ENCODE peak calls at places on chromosomes 6 and 20, in five cellular contexts. Z, U, M, A and O are unnamed samples.

GRCh38 chr6:39221746-39222641 is 7.3 kb downstream of the KCNK5 start:
- DNase-seq in Z (no peak), U (no peak), M (no peak), A (no peak), O (no peak)

GRCh38 chr6:29943053-29943966 is 978 bp downstream of the HLA-A start:
- DNase-seq in Z (no peak), U (peak), M (no peak), A (no peak), O (no peak)

GRCh38 chr6:141153563-141153962 is 979.2 kb upstream of the GJE1 start:
- DNase-seq in Z (peak), U (no peak), M (no peak), A (no peak), O (no peak)

GRCh38 chr6:81750660-81751387 is 1.7 kb downstream of the TENT5A start:
- DNase-seq in Z (no peak), U (no peak), M (no peak), A (peak), O (no peak)

GRCh38 chr6:89187504-89187903 is 29.7 kb downstream of the GABRR1 start:
- DNase-seq in Z (no peak), U (no peak), M (no peak), A (no peak), O (no peak)

GRCh38 chr6:139540276-139540675 is 165.8 kb upstream of the CITED2 start:
- DNase-seq in Z (peak), U (no peak), M (no peak), A (peak), O (peak)

GRCh38 chr20:16476032-16476431 is 97.2 kb downstream of the KIF16B start:
- DNase-seq in Z (no peak), U (no peak), M (peak), A (peak), O (no peak)

GRCh38 chr6:160519603-160520042 is 144.5 kb downstream of the LPA start:
- DNase-seq in Z (no peak), U (no peak), M (no peak), A (no peak), O (no peak)

GRCh38 chr20:61404311-61404710 is 152.2 kb downstream of the CDH4 start:
- DNase-seq in Z (no peak), U (no peak), M (no peak), A (no peak), O (no peak)

GRCh38 chr6:118963003-118963402 is 28.0 kb upstream of the MCM9 start:
- DNase-seq in Z (no peak), U (no peak), M (no peak), A (peak), O (no peak)

GRCh38 chr6:170190046-170190445 is 100.8 kb downstream of the DLL1 start:
- DNase-seq in Z (no peak), U (no peak), M (no peak), A (no peak), O (no peak)

GRCh38 chr6:31922942-31923341 is 4.6 kb upstream of the C2 start:
- DNase-seq in Z (peak), U (no peak), M (no peak), A (no peak), O (no peak)

GRCh38 chr20:43023836-43024235 is 165.9 kb downstream of the PTPRT start:
- DNase-seq in Z (no peak), U (no peak), M (no peak), A (no peak), O (no peak)

GRCh38 chr6:85078071-85078470 is 313.7 kb upstream of the TBX18 start:
- DNase-seq in Z (no peak), U (no peak), M (peak), A (peak), O (peak)

GRCh38 chr6:7542065-7542877 is 800 bp downstream of the DSP start:
- DNase-seq in Z (no peak), U (no peak), M (no peak), A (no peak), O (no peak)

GRCh38 chr20:36030143-36030542 is 61.8 kb downstream of the CNBD2 start:
- DNase-seq in Z (no peak), U (peak), M (no peak), A (peak), O (no peak)

GRCh38 chr6:123771126-123771525 is 32.5 kb upstream of the NKAIN2 start:
- DNase-seq in Z (no peak), U (no peak), M (no peak), A (no peak), O (no peak)

GRCh38 chr20:33305591-33306057 is 22.6 kb downstream of the BPIFB1 start:
- DNase-seq in Z (no peak), U (no peak), M (no peak), A (no peak), O (no peak)

GRCh38 chr20:50980071-50980681 is 21.6 kb downstream of the MOCS3 start:
- DNase-seq in Z (no peak), U (no peak), M (peak), A (peak), O (peak)

GRCh38 chr6:152296648-152297376 is 340.4 kb downstream of the SYNE1 start:
- DNase-seq in Z (no peak), U (no peak), M (no peak), A (peak), O (no peak)

GRCh38 chr20:32034581-32035397 is 17.3 kb upstream of the HCK start:
- DNase-seq in Z (no peak), U (no peak), M (no peak), A (no peak), O (no peak)
- TF ChIP-seq CTCF in Z (no peak), U (no peak), M (peak), A (peak), O (peak)

GRCh38 chr20:3405696-3406358 is 1.6 kb downstream of the DNAAF9 start:
- DNase-seq in Z (no peak), U (no peak), M (no peak), A (no peak), O (no peak)
- H3K4me3 ChIP-seq in Z (no peak), U (peak), M (peak), A (peak), O (peak)

DNA sequence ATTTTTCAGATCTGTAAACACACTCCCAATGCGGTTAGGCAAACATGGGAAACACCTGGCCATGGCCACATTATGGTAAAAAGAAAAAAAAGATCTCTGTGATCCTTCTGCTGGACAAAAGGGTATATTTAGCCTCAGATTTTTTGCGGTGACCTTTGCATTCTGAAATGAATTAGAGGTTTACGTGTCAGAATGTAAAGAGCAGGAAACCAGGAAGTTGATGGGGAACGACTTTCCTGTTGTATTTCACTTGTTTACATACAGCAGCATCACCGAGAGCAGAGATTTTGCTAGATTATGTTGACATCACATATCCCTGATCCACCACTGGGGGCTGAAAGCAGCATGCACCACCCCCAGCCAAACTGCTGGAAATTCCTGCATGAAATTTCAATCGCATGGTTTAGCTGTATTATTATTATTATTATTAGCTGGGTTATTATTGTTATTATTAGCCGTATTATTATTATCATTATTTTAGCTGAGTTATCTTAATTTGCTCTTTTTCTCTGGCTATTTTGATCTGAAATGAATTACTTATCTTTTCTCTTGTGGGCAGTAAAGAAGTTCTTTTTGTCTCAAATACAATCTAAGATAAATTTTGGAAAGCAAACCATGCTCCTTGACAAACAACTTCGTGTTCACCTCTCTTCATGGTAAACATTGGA is 189.4 kb downstream of the ZFP64 start:
- DNase-seq in Z (no peak), U (no peak), M (no peak), A (peak), O (no peak)
- TF ChIP-seq CTCF in Z (no peak), U (no peak), M (peak), A (peak), O (peak)

GRCh38 chr6:36678488-36679042 is at the start of gene CDKN1A:
- DNase-seq in Z (peak), U (peak), M (peak), A (peak), O (no peak)

GRCh38 chr6:36677753-36678487 is 594 bp upstream of the CDKN1A start:
- DNase-seq in Z (no peak), U (no peak), M (no peak), A (no peak), O (peak)

GRCh38 chr6:36676142-36677058 is 2.1 kb upstream of the CDKN1A start:
- DNase-seq in Z (no peak), U (no peak), M (no peak), A (peak), O (no peak)

GRCh38 chr6:36679043-36679821 is 718 bp downstream of the CDKN1A start:
- DNase-seq in Z (no peak), U (peak), M (no peak), A (peak), O (no peak)

DNA sequence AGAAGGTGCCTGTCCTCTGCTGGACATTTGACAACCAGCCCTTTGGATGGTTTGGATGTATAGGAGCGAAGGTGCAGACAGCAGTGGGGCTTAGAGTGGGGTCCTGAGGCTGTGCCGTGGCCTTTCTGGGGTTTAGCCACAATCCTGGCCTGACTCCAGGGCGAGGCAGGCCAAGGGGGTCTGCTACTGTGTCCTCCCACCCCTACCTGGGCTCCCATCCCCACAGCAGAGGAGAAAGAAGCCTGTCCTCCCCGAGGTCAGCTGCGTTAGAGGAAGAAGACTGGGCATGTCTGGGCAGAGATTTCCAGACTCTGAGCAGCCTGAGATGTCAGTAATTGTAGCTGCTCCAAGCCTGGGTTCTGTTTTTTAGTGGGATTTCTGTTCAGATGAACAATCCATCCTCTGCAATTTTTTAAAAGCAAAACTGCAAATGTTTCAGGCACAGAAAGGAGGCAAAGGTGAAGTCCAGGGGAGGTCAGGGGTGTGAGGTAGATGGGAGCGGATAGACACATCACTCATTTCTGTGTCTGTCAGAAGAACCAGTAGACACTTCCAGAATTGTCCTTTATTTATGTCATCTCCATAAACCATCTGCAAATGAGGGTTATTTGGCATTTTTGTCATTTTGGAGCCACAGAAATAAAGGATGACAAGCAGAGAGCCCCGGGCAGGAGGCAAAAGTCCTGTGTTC is 1.3 kb upstream of the CDKN1A start:
- DNase-seq in Z (no peak), U (no peak), M (no peak), A (no peak), O (no peak)
- H3K4me3 ChIP-seq in Z (no peak), U (no peak), M (peak), A (no peak), O (no peak)

DNA sequence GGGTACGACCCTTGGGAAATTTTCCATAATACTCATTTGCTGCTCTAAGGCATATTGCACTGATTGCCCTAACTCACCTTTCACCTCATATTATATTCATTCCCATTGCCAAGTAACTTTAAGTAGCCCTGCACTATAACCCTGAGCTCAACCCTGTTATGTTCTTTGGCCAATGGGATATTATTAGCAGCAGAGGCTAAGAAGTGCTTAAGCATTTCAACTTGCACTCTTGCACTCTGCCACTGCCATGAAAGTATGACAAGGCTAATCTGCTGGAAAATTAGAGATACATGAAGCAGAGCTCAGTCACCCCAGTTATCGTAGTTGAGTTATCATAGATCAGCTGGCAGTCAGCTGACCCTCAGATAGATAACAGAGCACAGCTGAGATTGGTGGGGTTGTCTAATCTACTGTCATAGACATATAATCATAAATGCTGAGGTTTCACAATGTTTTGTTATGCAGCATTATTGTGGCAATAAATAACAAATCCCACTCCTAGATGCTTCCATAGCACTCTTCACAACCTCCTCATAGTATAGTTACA is 209.4 kb upstream of the RUNX2 start:
- DNase-seq in Z (no peak), U (no peak), M (no peak), A (no peak), O (no peak)
- TF ChIP-seq CTCF in Z (no peak), U (no peak), M (no peak), A (no peak), O (no peak)

GRCh38 chr6:28351087-28351486 is 1.3 kb downstream of the ZKSCAN3 start:
- DNase-seq in Z (no peak), U (no peak), M (no peak), A (no peak), O (no peak)

GRCh38 chr6:28353356-28353755 is 3.6 kb downstream of the ZKSCAN3 start:
- DNase-seq in Z (no peak), U (no peak), M (no peak), A (no peak), O (no peak)

GRCh38 chr6:28349344-28349891 is 329 bp upstream of the ZKSCAN3 start:
- DNase-seq in Z (no peak), U (no peak), M (no peak), A (no peak), O (no peak)

GRCh38 chr6:28349892-28350737 is at the start of gene ZKSCAN3:
- DNase-seq in Z (peak), U (peak), M (no peak), A (peak), O (no peak)

DNA sequence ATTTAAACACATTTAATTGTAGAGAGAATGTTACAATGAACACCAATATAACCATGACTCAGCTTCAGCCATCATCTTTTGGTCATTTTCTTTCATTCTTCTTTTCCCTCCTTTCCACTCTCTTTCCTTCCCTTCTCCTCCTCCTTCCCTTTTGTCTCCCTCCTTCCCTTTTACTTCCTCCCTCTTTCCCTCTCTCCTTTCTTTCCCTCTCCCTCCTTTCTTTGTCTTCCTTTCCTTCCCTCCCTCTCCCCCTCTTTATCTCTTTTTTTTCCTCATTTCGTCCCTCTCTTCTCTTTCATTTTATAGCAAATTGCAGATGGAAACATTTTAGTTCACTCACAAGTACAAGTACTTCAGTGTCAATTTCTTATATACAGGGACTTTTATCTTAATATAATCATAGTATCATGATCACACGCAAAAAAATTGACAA is 1.8 kb downstream of the ZKSCAN3 start:
- DNase-seq in Z (no peak), U (no peak), M (no peak), A (no peak), O (no peak)
- H3K4me3 ChIP-seq in Z (no peak), U (no peak), M (no peak), A (no peak), O (no peak)

DNA sequence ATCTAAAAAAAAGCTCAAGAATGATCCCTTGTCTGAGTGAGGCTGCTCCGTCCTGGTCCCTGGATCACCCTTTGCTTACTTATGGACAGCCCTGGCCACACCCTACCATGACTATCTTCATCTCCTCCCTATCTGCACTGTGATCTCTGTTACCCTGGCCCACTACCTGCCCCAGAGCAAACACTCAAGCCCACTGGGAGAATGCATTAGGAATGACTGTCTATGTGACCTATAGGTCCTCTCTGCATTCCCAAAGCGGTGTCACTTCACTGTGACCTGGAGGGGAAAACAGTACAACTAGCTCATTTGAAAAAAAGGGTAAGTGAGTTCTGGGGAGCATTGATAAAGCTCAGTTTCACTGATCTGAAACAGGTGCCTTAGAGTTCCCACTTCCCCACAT is 86.4 kb upstream of the FOXP4 start:
- DNase-seq in Z (no peak), U (no peak), M (no peak), A (no peak), O (no peak)
- TF ChIP-seq CTCF in Z (no peak), U (no peak), M (no peak), A (no peak), O (no peak)

DNA sequence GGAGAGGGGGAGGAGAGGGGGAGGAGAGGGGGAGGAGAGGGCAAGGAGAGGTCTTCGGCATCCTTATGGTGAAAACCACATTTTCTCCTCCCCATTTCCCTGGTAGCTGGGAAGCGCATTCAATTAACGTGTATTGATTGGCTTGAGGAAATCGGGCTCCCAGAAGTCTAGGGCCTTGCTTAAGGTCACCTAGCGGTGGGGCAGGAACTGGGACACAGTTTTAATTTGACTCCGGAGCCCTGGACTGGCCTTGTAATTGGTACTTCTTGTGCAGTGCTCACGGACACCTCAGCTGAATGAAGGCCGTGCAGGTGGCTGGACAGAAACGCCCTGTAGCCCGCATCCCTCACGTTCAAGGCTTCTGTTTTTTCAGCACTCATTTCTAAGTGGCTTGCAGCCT is 42.8 kb downstream of the CTCFL start:
- DNase-seq in Z (no peak), U (no peak), M (no peak), A (no peak), O (no peak)
- H3K4me3 ChIP-seq in Z (no peak), U (no peak), M (no peak), A (no peak), O (no peak)